ENCODE peak calls at places on chromosomes 4 and X, in five cellular contexts. E is HT-29; P is AG08396; W is stimulated activated CD4-positive, alpha-beta T cell treated with anti-CD3 and anti-CD28 coated beads, Interleukin-2, amount 100 ng/mL, for 48 hours; J is dermis microvascular lymphatic vessel endothelial cell. C is an unnamed sample.
A peak's percentile ranks its signal among the peaks of the same experiment; 100 is the strongest.

GRCh38 chr4:80143305-80143679 is 54.0 kb upstream of the PRDM8 start:
- DNase-seq in W (no peak), P (no peak), J (no peak), E (no peak), C (no peak)

GRCh38 chrX:136810493-136810892 is 29.8 kb upstream of the ARHGEF6 start:
- DNase-seq in W (no peak), P (no peak), E (no peak), J (no peak), C (no peak)

GRCh38 chr4:22515888-22516541 is at the start of gene ADGRA3:
- DNase-seq in E (peak; percentile 71), J (peak; percentile 72), W (peak; percentile 2), P (peak; percentile 89), C (peak; percentile 57)

GRCh38 chr4:55758081-55758480 is 61.5 kb upstream of the EXOC1L start:
- DNase-seq in W (no peak), P (no peak), J (peak; percentile 17), E (no peak), C (no peak)

GRCh38 chr4:181106410-181106809 is 1136.8 kb upstream of the TENM3 start:
- DNase-seq in E (no peak), J (no peak), W (no peak), P (no peak), C (no peak)

GRCh38 chrX:135973025-135973547 is 702 bp downstream of the MMGT1 start:
- DNase-seq in J (peak; percentile 51), P (peak; percentile 23), E (peak; percentile 33), W (no peak), C (peak; percentile 16)

GRCh38 chr4:147736458-147736857 is 4.6 kb downstream of the ARHGAP10 start:
- DNase-seq in W (no peak), P (peak; percentile 80), J (peak; percentile 76), E (no peak), C (peak; percentile 43)

GRCh38 chr4:53365121-53365485 is 758 bp downstream of the SCFD2 start:
- DNase-seq in E (peak; percentile 39), J (peak; percentile 24), W (no peak), P (peak; percentile 31), C (peak; percentile 12)

GRCh38 chrX:13254076-13254785 is 65.6 kb downstream of the ATXN3L start:
- DNase-seq in W (no peak), P (no peak), J (peak; percentile 19), E (peak; percentile 47), C (peak; percentile 3)

GRCh38 chrX:24963823-24964222 is 51.9 kb downstream of the ARX start:
- DNase-seq in W (no peak), J (no peak), P (no peak), E (no peak), C (no peak)

GRCh38 chrX:68912113-68912980 is 83.5 kb downstream of the EFNB1 start:
- DNase-seq in P (no peak), E (no peak), J (no peak), W (no peak), C (no peak)

GRCh38 chrX:53239474-53239873 is 14.5 kb upstream of the KDM5C start:
- DNase-seq in P (no peak), E (peak; percentile 71), J (no peak), W (peak; percentile 19), C (no peak)

GRCh38 chrX:1596676-1597344 is 5.4 kb downstream of the AKAP17A start:
- DNase-seq in E (no peak), J (no peak), W (no peak), P (no peak), C (no peak)

GRCh38 chrX:15405846-15406245 is 21.6 kb upstream of the VEGFD start:
- DNase-seq in J (no peak), E (no peak), W (no peak), P (no peak), C (no peak)

GRCh38 chr4:141462361-141462760 is 174.0 kb upstream of the IL15 start:
- DNase-seq in W (no peak), J (no peak), P (no peak), E (no peak), C (no peak)

GRCh38 chr4:85028910-85029309 is 62.4 kb upstream of the WDFY3 start:
- DNase-seq in J (no peak), P (no peak), W (no peak), E (no peak), C (no peak)

GRCh38 chr4:123481034-123481433 is 84.4 kb downstream of the SPRY1 start:
- DNase-seq in P (peak; percentile 51), J (no peak), W (no peak), E (no peak), C (peak; percentile 37)

GRCh38 chr4:9913846-9914245 is 107.5 kb downstream of the SLC2A9 start:
- DNase-seq in E (no peak), W (no peak), J (no peak), P (no peak), C (no peak)

GRCh38 chr4:175930471-175930870 is 118.4 kb upstream of the GPM6A start:
- DNase-seq in W (no peak), J (no peak), P (no peak), E (no peak), C (no peak)

GRCh38 chrX:119870626-119871131 is 854 bp downstream of the RNF113A start:
- DNase-seq in E (peak; percentile 54), J (peak; percentile 33), W (no peak), P (no peak), C (no peak)

GRCh38 chr4:47071863-47072441 is 40.6 kb downstream of the GABRB1 start:
- DNase-seq in E (no peak), W (no peak), J (peak; percentile 58), P (no peak), C (no peak)

GRCh38 chrX:69961365-69962072 is 88.2 kb downstream of the AWAT2 start:
- DNase-seq in J (no peak), P (no peak), W (no peak), E (no peak), C (no peak)

GRCh38 chr4:72218953-72219352 is 187.2 kb downstream of the NPFFR2 start:
- DNase-seq in E (no peak), J (no peak), W (no peak), P (no peak), C (no peak)

GRCh38 chr4:24428850-24429249 is 155.5 kb downstream of the DHX15 start:
- DNase-seq in J (no peak), P (no peak), W (no peak), E (no peak), C (no peak)

GRCh38 chr4:159267940-159268327 is 165.1 kb downstream of the RAPGEF2 start:
- DNase-seq in E (no peak), J (no peak), W (no peak), P (no peak), C (no peak)

GRCh38 chr4:7399433-7400234 is 35.1 kb downstream of the PSAPL1 start:
- DNase-seq in W (no peak), J (no peak), P (no peak), E (no peak), C (no peak)

GRCh38 chrX:153818571-153819397 is 11.6 kb downstream of the PDZD4 start:
- DNase-seq in W (peak; percentile 23), E (no peak), P (peak; percentile 77), J (peak; percentile 12), C (peak; percentile 77)

C was measured in H54.